ENCODE peak calls at places on chromosomes 16 and 17, in eight cellular contexts. M is effector CD4-positive, alpha-beta T cell; G is PC-9; H is NCI-H69; J is Calu3; X is NCI-H2029; Y is psoas muscle; O is substantia nigra. W is an unnamed sample.

GRCh38 chr17:66304304-66305174 is 2.1 kb downstream of the PRKCA start:
- DNase-seq in G (peak), J (peak), O (no peak), H (peak), M (no peak), X (no peak), Y (no peak), W (no peak)

GRCh38 chr17:81468765-81469121 is 43.9 kb downstream of the ACTG1 start:
- DNase-seq in G (no peak), X (no peak), H (no peak), J (no peak), Y (no peak), M (no peak), O (no peak), W (no peak)

GRCh38 chr17:379531-380200 is 27.1 kb upstream of the RPH3AL start:
- DNase-seq in X (no peak), G (no peak), Y (no peak), O (no peak), J (no peak), H (no peak), M (no peak), W (no peak)

GRCh38 chr16:74076568-74076967 is 220.0 kb upstream of the PSMD7 start:
- DNase-seq in J (no peak), H (no peak), O (no peak), X (no peak), M (no peak), Y (no peak), G (no peak), W (no peak)

GRCh38 chr16:143456-143855 is 5.0 kb upstream of the NPRL3 start:
- DNase-seq in O (no peak), H (no peak), G (no peak), J (no peak), Y (no peak), X (no peak), M (no peak), W (no peak)

GRCh38 chr16:83403751-83404150 is 404.0 kb upstream of the HSBP1 start:
- DNase-seq in G (no peak), Y (no peak), H (no peak), O (no peak), X (no peak), M (no peak), J (no peak), W (no peak)

GRCh38 chr17:2400474-2400866 is 390 bp downstream of the MNT start:
- DNase-seq in J (peak), O (no peak), Y (peak), M (peak), G (no peak), X (no peak), H (peak), W (no peak)

GRCh38 chr17:31830971-31831755 is 27.9 kb downstream of the COPRS start:
- DNase-seq in H (no peak), G (no peak), O (no peak), Y (no peak), M (no peak), J (no peak), X (no peak), W (no peak)

GRCh38 chr16:30434852-30435251 is 5.0 kb upstream of the DCTPP1 start:
- DNase-seq in X (no peak), G (no peak), O (no peak), H (no peak), Y (no peak), M (no peak), J (no peak), W (no peak)

GRCh38 chr17:17545031-17545820 is 46.3 kb downstream of the PEMT start:
- DNase-seq in O (no peak), M (no peak), Y (peak), X (no peak), J (no peak), H (no peak), G (no peak), W (no peak)

GRCh38 chr17:41932821-41933389 is 2.5 kb downstream of the ODAD4 start:
- DNase-seq in G (no peak), X (no peak), O (no peak), H (no peak), J (no peak), M (no peak), Y (no peak), W (no peak)

GRCh38 chr16:51524555-51525373 is 373.7 kb upstream of the SALL1 start:
- DNase-seq in G (no peak), H (peak), O (no peak), X (no peak), Y (no peak), J (peak), M (no peak), W (no peak)

GRCh38 chr17:75810216-75810615 is 25.6 kb downstream of the UNK start:
- DNase-seq in O (no peak), X (no peak), M (no peak), G (no peak), H (peak), J (no peak), Y (no peak), W (no peak)

GRCh38 chr16:31453255-31454204 is 5.8 kb upstream of the ARMC5 start:
- DNase-seq in X (peak), O (no peak), J (no peak), M (no peak), G (peak), H (no peak), Y (peak), W (no peak)

GRCh38 chr17:38453951-38454421 is 25.7 kb downstream of the ARHGAP23 start:
- DNase-seq in O (no peak), X (no peak), J (peak), Y (peak), G (no peak), M (no peak), H (peak), W (peak)

GRCh38 chr17:4513113-4514032 is 14.7 kb downstream of the SPNS2 start:
- DNase-seq in Y (no peak), G (peak), X (no peak), H (no peak), J (no peak), M (no peak), O (no peak), W (no peak)

GRCh38 chr17:30832438-30832790 is 648 bp downstream of the ATAD5 start:
- DNase-seq in M (no peak), X (no peak), J (no peak), G (no peak), H (no peak), O (no peak), Y (no peak), W (no peak)

GRCh38 chr16:24609740-24610420 is 70.5 kb downstream of the RBBP6 start:
- DNase-seq in Y (peak), J (peak), X (peak), O (peak), H (peak), M (no peak), G (no peak), W (peak)

GRCh38 chr16:11501583-11502138 is 85.1 kb downstream of the LITAF start:
- DNase-seq in M (no peak), H (no peak), G (no peak), X (no peak), Y (no peak), O (no peak), J (no peak), W (no peak)

GRCh38 chr16:27066655-27067054 is at the start of gene C16orf82:
- DNase-seq in O (no peak), G (no peak), X (no peak), M (no peak), Y (no peak), H (no peak), J (no peak), W (no peak)

GRCh38 chr17:7854851-7855642 is at the start of gene TMEM88:
- DNase-seq in M (no peak), Y (no peak), H (no peak), X (no peak), O (no peak), G (no peak), J (no peak), W (no peak)

GRCh38 chr17:45221081-45221996 is at the start of gene FMNL1:
- DNase-seq in G (no peak), O (no peak), Y (peak), H (peak), M (peak), X (no peak), J (peak), W (no peak)

GRCh38 chr17:80070375-80071115 is 30.8 kb upstream of the GAA start:
- DNase-seq in G (no peak), Y (no peak), O (no peak), M (no peak), X (no peak), J (no peak), H (no peak), W (no peak)

GRCh38 chr16:75219088-75219487 is 300 bp downstream of the CTRB1 start:
- DNase-seq in G (no peak), X (no peak), M (no peak), H (no peak), J (no peak), Y (no peak), O (no peak), W (no peak)

GRCh38 chr16:74725641-74726040 is 25.0 kb upstream of the MLKL start:
- DNase-seq in Y (no peak), X (no peak), G (no peak), J (no peak), O (no peak), M (no peak), H (no peak), W (no peak)

GRCh38 chr16:19085679-19086200 is 18.3 kb downstream of the COQ7 start:
- DNase-seq in G (no peak), M (no peak), J (peak), H (peak), X (no peak), O (no peak), Y (no peak), W (no peak)

GRCh38 chr17:60525624-60526514 is at the start of gene APPBP2:
- DNase-seq in H (peak), J (peak), X (peak), Y (peak), G (peak), O (peak), M (peak), W (peak)

GRCh38 chr17:68646626-68647526 is 45.7 kb upstream of the FAM20A start:
- DNase-seq in Y (no peak), G (no peak), H (peak), X (no peak), J (no peak), O (no peak), M (no peak), W (peak)

GRCh38 chr16:55571-56136 is 2.0 kb downstream of the SNRNP25 start:
- DNase-seq in G (no peak), M (no peak), Y (no peak), J (no peak), O (no peak), X (no peak), H (no peak), W (no peak)

GRCh38 chr17:20896153-20896649 is 146.6 kb downstream of the USP22 start:
- DNase-seq in Y (no peak), M (peak), J (no peak), X (no peak), O (no peak), G (no peak), H (no peak), W (no peak)

GRCh38 chr16:25012525-25012991 is 2.6 kb downstream of the ARHGAP17 start:
- DNase-seq in M (no peak), J (no peak), O (no peak), Y (no peak), H (peak), G (peak), X (no peak), W (no peak)